ENCODE peak calls at places on chromosomes 5 and 9, in nine cellular contexts. X is EH; I is right atrium auricular region; K is activated effector memory CD4-positive, alpha-beta T cell treated with anti-CD3 and anti-CD28 coated beads, Interleukin-2, amount 50 U/mL, for 16 hours; R is stimulated activated CD4-positive, alpha-beta T cell treated with anti-CD3 and anti-CD28 coated beads, Interleukin-15, amount 100 ng/mL, for 1 hour; V is PC-3; O is HTR-8/SVneo; G is uterus; S is M059J. D is an unnamed sample.

GRCh38 chr9:93305497-93306020 is 121.6 kb downstream of the WNK2 start:
- DNase-seq in V (no peak), G (peak; percentile 10), X (no peak), K (no peak), S (no peak), R (no peak), I (peak; percentile 55), O (no peak), D (peak; percentile 44)

GRCh38 chr5:32027717-32028321 is 146.3 kb downstream of the GOLPH3 start:
- DNase-seq in G (peak; percentile 72), S (peak; percentile 98), X (peak; percentile 98), I (peak; percentile 85), V (peak; percentile 92), K (no peak), R (no peak), O (peak; percentile 92), D (no peak)

GRCh38 chr9:12739014-12739413 is 35.8 kb upstream of the LURAP1L start:
- DNase-seq in G (no peak), R (no peak), I (no peak), K (no peak), S (peak; percentile 9), X (peak; percentile 19), O (peak; percentile 10), V (no peak), D (no peak)

GRCh38 chr5:81838307-81838906 is 87.5 kb upstream of the SSBP2 start:
- DNase-seq in R (no peak), X (peak; percentile 70), O (no peak), I (no peak), S (peak; percentile 50), K (no peak), V (peak; percentile 49), G (no peak), D (no peak)

GRCh38 chr9:96391021-96391765 is 7.7 kb upstream of the SLC35D2 start:
- DNase-seq in G (no peak), K (no peak), I (no peak), X (no peak), R (no peak), O (no peak), V (no peak), S (peak; percentile 41), D (no peak)

GRCh38 chr9:71886015-71886414 is 25.0 kb downstream of the ABHD17B start:
- DNase-seq in X (no peak), K (no peak), R (no peak), V (no peak), O (no peak), G (no peak), I (no peak), S (no peak), D (no peak)

GRCh38 chr5:44952376-44952775 is 143.6 kb downstream of the MRPS30 start:
- DNase-seq in S (peak; percentile 51), K (no peak), I (no peak), G (no peak), O (peak; percentile 29), X (peak; percentile 8), R (no peak), V (peak; percentile 74), D (no peak)

GRCh38 chr5:139747583-139748504 is 47.8 kb upstream of the PSD2 start:
- DNase-seq in K (peak; percentile 79), O (no peak), S (peak; percentile 42), G (peak; percentile 50), R (no peak), V (no peak), X (peak; percentile 47), I (peak; percentile 70), D (peak; percentile 74)

GRCh38 chr5:136030252-136030651 is 1.5 kb downstream of the TGFBI start:
- DNase-seq in X (no peak), V (no peak), K (no peak), G (no peak), O (no peak), R (no peak), S (no peak), I (no peak), D (no peak)

GRCh38 chr9:79257671-79258410 is 313.9 kb upstream of the TLE4 start:
- DNase-seq in K (no peak), I (no peak), X (no peak), V (no peak), R (no peak), G (no peak), O (no peak), S (peak; percentile 34), D (no peak)

GRCh38 chr9:114207034-114207815 is 51.9 kb downstream of the COL27A1 start:
- DNase-seq in X (peak; percentile 79), G (peak; percentile 62), O (peak; percentile 26), I (no peak), S (peak; percentile 85), R (no peak), V (peak; percentile 35), K (no peak), D (peak; percentile 75)

GRCh38 chr9:26131891-26132290 is 453.6 kb upstream of the TUSC1 start:
- DNase-seq in O (no peak), G (no peak), X (peak; percentile 54), I (no peak), R (no peak), S (peak; percentile 59), K (no peak), V (peak; percentile 21), D (no peak)

GRCh38 chr5:140509898-140510297 is 37.6 kb upstream of the EIF4EBP3 start:
- DNase-seq in R (no peak), S (no peak), O (no peak), G (no peak), X (no peak), I (no peak), V (no peak), K (no peak), D (no peak)

GRCh38 chr5:66963559-66963971 is 233.0 kb downstream of the CD180 start:
- DNase-seq in S (peak; percentile 44), K (no peak), R (no peak), G (no peak), V (peak; percentile 57), I (no peak), O (no peak), X (peak; percentile 27), D (no peak)

GRCh38 chr5:33631786-33632185 is 191.0 kb downstream of the TARS1 start:
- DNase-seq in I (no peak), R (no peak), O (no peak), V (peak; percentile 25), K (no peak), X (no peak), S (peak; percentile 72), G (no peak), D (no peak)

GRCh38 chr9:109868222-109868621 is 88.2 kb downstream of the PALM2AKAP2 start:
- DNase-seq in K (no peak), V (no peak), R (no peak), I (no peak), S (no peak), X (peak; percentile 63), G (no peak), O (no peak), D (no peak)

GRCh38 chr5:26486631-26487030 is 551.8 kb downstream of the CDH9 start:
- DNase-seq in X (no peak), R (no peak), G (no peak), I (no peak), V (no peak), S (no peak), K (no peak), O (no peak), D (no peak)

GRCh38 chr9:130129425-130130061 is 42.7 kb upstream of the NCS1 start:
- DNase-seq in V (no peak), S (no peak), O (no peak), X (no peak), I (no peak), K (peak; percentile 74), R (no peak), G (no peak), D (no peak)

GRCh38 chr9:89635816-89636215 is 31.0 kb downstream of the GADD45G start:
- DNase-seq in S (peak; percentile 87), G (no peak), K (no peak), X (no peak), V (peak; percentile 1), I (no peak), R (no peak), O (no peak), D (no peak)

GRCh38 chr5:148910686-148911361 is 84.4 kb downstream of the ADRB2 start:
- DNase-seq in O (peak; percentile 35), S (peak; percentile 93), G (no peak), R (no peak), I (no peak), X (peak; percentile 86), K (no peak), V (peak; percentile 100), D (peak; percentile 69)

GRCh38 chr5:141889282-141889871 is 11.2 kb upstream of the PCDH1 start:
- DNase-seq in K (no peak), X (peak; percentile 44), O (peak; percentile 24), S (peak; percentile 37), V (peak; percentile 35), I (no peak), G (no peak), R (no peak), D (no peak)

GRCh38 chr5:1594336-1595106 is 70.8 kb upstream of the LPCAT1 start:
- DNase-seq in V (peak; percentile 22), K (peak; percentile 77), R (peak; percentile 53), X (peak; percentile 48), G (peak; percentile 60), S (peak; percentile 44), I (no peak), O (no peak), D (peak; percentile 82)

GRCh38 chr9:136671646-136672430 is 9.1 kb downstream of the EGFL7 start:
- DNase-seq in S (no peak), V (peak; percentile 18), X (peak; percentile 21), K (peak; percentile 81), I (no peak), R (peak; percentile 40), O (no peak), G (no peak), D (no peak)